ENCODE peak calls at places on chromosomes 4 and X, in six cellular contexts. One of them, this sample, is unnamed.

GRCh38 chr4:160505724-160506123 is 1402.8 kb downstream of the RAPGEF2 start:
- DNase-seq in neural crest cell: no peak
- DNase-seq in upper lobe of left lung: no peak
- DNase-seq in HFFc6: no peak
- DNase-seq in cardiac fibroblast: no peak
- DNase-seq in NCI-H2029 treated with DMSO at 0.1 percent for 48 hours: no peak
- DNase-seq in this sample: no peak

GRCh38 chrX:149937881-149938426 is 337 bp downstream of the EOLA2 start:
- DNase-seq in neural crest cell: no peak
- DNase-seq in upper lobe of left lung: no peak
- DNase-seq in HFFc6: no peak
- DNase-seq in cardiac fibroblast: peak; percentile 7
- DNase-seq in NCI-H2029 treated with DMSO at 0.1 percent for 48 hours: no peak
- DNase-seq in this sample: no peak

GRCh38 chr4:103207673-103208072 is 9.5 kb upstream of the CENPE start:
- DNase-seq in neural crest cell: no peak
- DNase-seq in upper lobe of left lung: no peak
- DNase-seq in HFFc6: no peak
- DNase-seq in cardiac fibroblast: no peak
- DNase-seq in NCI-H2029 treated with DMSO at 0.1 percent for 48 hours: no peak
- DNase-seq in this sample: no peak

GRCh38 chrX:21781525-21781924 is 23.6 kb upstream of the SMPX start:
- DNase-seq in neural crest cell: no peak
- DNase-seq in upper lobe of left lung: no peak
- DNase-seq in HFFc6: no peak
- DNase-seq in cardiac fibroblast: no peak
- DNase-seq in NCI-H2029 treated with DMSO at 0.1 percent for 48 hours: no peak
- DNase-seq in this sample: peak; percentile 24

GRCh38 chrX:129706395-129707072 is 32.2 kb upstream of the XPNPEP2 start:
- DNase-seq in neural crest cell: no peak
- DNase-seq in upper lobe of left lung: no peak
- DNase-seq in HFFc6: no peak
- DNase-seq in cardiac fibroblast: no peak
- DNase-seq in NCI-H2029 treated with DMSO at 0.1 percent for 48 hours: peak; percentile 39
- DNase-seq in this sample: peak; percentile 35

GRCh38 chr4:18860836-18861530 is 839.4 kb upstream of the LCORL start:
- DNase-seq in neural crest cell: no peak
- DNase-seq in upper lobe of left lung: no peak
- DNase-seq in HFFc6: peak; percentile 63
- DNase-seq in cardiac fibroblast: no peak
- DNase-seq in NCI-H2029 treated with DMSO at 0.1 percent for 48 hours: no peak
- DNase-seq in this sample: no peak

GRCh38 chrX:65688403-65688881 is 21.0 kb downstream of the MSN start:
- DNase-seq in neural crest cell: no peak
- DNase-seq in upper lobe of left lung: peak; percentile 40
- DNase-seq in HFFc6: peak; percentile 28
- DNase-seq in cardiac fibroblast: peak; percentile 73
- DNase-seq in NCI-H2029 treated with DMSO at 0.1 percent for 48 hours: no peak
- DNase-seq in this sample: peak; percentile 68

GRCh38 chrX:69024287-69024686 is 141.0 kb downstream of the PJA1 start:
- DNase-seq in neural crest cell: no peak
- DNase-seq in upper lobe of left lung: no peak
- DNase-seq in HFFc6: no peak
- DNase-seq in cardiac fibroblast: no peak
- DNase-seq in NCI-H2029 treated with DMSO at 0.1 percent for 48 hours: no peak
- DNase-seq in this sample: no peak

GRCh38 chr4:83605744-83606172 is 69.8 kb downstream of the GPAT3 start:
- DNase-seq in neural crest cell: no peak
- DNase-seq in upper lobe of left lung: no peak
- DNase-seq in HFFc6: no peak
- DNase-seq in cardiac fibroblast: no peak
- DNase-seq in NCI-H2029 treated with DMSO at 0.1 percent for 48 hours: no peak
- DNase-seq in this sample: no peak

GRCh38 chrX:115561605-115562491 is 874 bp downstream of the PLS3 start:
- DNase-seq in neural crest cell: peak; percentile 49
- DNase-seq in upper lobe of left lung: peak; percentile 49
- DNase-seq in HFFc6: no peak
- DNase-seq in cardiac fibroblast: peak; percentile 51
- DNase-seq in NCI-H2029 treated with DMSO at 0.1 percent for 48 hours: peak; percentile 41
- DNase-seq in this sample: peak; percentile 54

GRCh38 chr4:6331018-6331417 is 61.4 kb downstream of the WFS1 start:
- DNase-seq in neural crest cell: no peak
- DNase-seq in upper lobe of left lung: no peak
- DNase-seq in HFFc6: peak; percentile 17
- DNase-seq in cardiac fibroblast: peak; percentile 47
- DNase-seq in NCI-H2029 treated with DMSO at 0.1 percent for 48 hours: no peak
- DNase-seq in this sample: peak; percentile 47

GRCh38 chrX:23789386-23790146 is 6.6 kb downstream of the SAT1 start:
- DNase-seq in neural crest cell: no peak
- DNase-seq in upper lobe of left lung: peak; percentile 53
- DNase-seq in HFFc6: no peak
- DNase-seq in cardiac fibroblast: no peak
- DNase-seq in NCI-H2029 treated with DMSO at 0.1 percent for 48 hours: no peak
- DNase-seq in this sample: no peak

GRCh38 chr4:97759785-97760184 is 383.5 kb downstream of the STPG2 start:
- DNase-seq in neural crest cell: no peak
- DNase-seq in upper lobe of left lung: no peak
- DNase-seq in HFFc6: no peak
- DNase-seq in cardiac fibroblast: no peak
- DNase-seq in NCI-H2029 treated with DMSO at 0.1 percent for 48 hours: no peak
- DNase-seq in this sample: no peak

GRCh38 chrX:4118666-4119530 is 405.4 kb upstream of the PRKX start:
- DNase-seq in neural crest cell: no peak
- DNase-seq in upper lobe of left lung: no peak
- DNase-seq in HFFc6: no peak
- DNase-seq in cardiac fibroblast: no peak
- DNase-seq in NCI-H2029 treated with DMSO at 0.1 percent for 48 hours: no peak
- DNase-seq in this sample: no peak

GRCh38 chrX:6226646-6227444 is 1.8 kb downstream of the NLGN4X start:
- DNase-seq in neural crest cell: peak; percentile 54
- DNase-seq in upper lobe of left lung: no peak
- DNase-seq in HFFc6: no peak
- DNase-seq in cardiac fibroblast: no peak
- DNase-seq in NCI-H2029 treated with DMSO at 0.1 percent for 48 hours: no peak
- DNase-seq in this sample: no peak

GRCh38 chr4:38802561-38803355 is 1.8 kb downstream of the TLR1 start:
- DNase-seq in neural crest cell: no peak
- DNase-seq in upper lobe of left lung: no peak
- DNase-seq in HFFc6: no peak
- DNase-seq in cardiac fibroblast: no peak
- DNase-seq in NCI-H2029 treated with DMSO at 0.1 percent for 48 hours: no peak
- DNase-seq in this sample: no peak

GRCh38 chrX:103453655-103454054 is 65.6 kb downstream of the RAB40A start:
- DNase-seq in neural crest cell: no peak
- DNase-seq in upper lobe of left lung: no peak
- DNase-seq in HFFc6: peak; percentile 93
- DNase-seq in cardiac fibroblast: peak; percentile 97
- DNase-seq in NCI-H2029 treated with DMSO at 0.1 percent for 48 hours: no peak
- DNase-seq in this sample: peak; percentile 94

GRCh38 chrX:42988700-42989099 is 210.7 kb upstream of the PPP1R2C start:
- DNase-seq in neural crest cell: no peak
- DNase-seq in upper lobe of left lung: no peak
- DNase-seq in HFFc6: no peak
- DNase-seq in cardiac fibroblast: no peak
- DNase-seq in NCI-H2029 treated with DMSO at 0.1 percent for 48 hours: no peak
- DNase-seq in this sample: no peak

GRCh38 chr4:182973421-182974340 is 56.5 kb upstream of the DCTD start:
- DNase-seq in neural crest cell: no peak
- DNase-seq in upper lobe of left lung: no peak
- DNase-seq in HFFc6: no peak
- DNase-seq in cardiac fibroblast: peak; percentile 67
- DNase-seq in NCI-H2029 treated with DMSO at 0.1 percent for 48 hours: no peak
- DNase-seq in this sample: peak; percentile 49

GRCh38 chrX:13761606-13762005 is 27.1 kb downstream of the OFD1 start:
- DNase-seq in neural crest cell: no peak
- DNase-seq in upper lobe of left lung: no peak
- DNase-seq in HFFc6: no peak
- DNase-seq in cardiac fibroblast: peak; percentile 21
- DNase-seq in NCI-H2029 treated with DMSO at 0.1 percent for 48 hours: no peak
- DNase-seq in this sample: peak; percentile 37

GRCh38 chr4:628821-629635 is 3.7 kb downstream of the PDE6B start:
- DNase-seq in neural crest cell: no peak
- DNase-seq in upper lobe of left lung: peak; percentile 13
- DNase-seq in HFFc6: no peak
- DNase-seq in cardiac fibroblast: no peak
- DNase-seq in NCI-H2029 treated with DMSO at 0.1 percent for 48 hours: no peak
- DNase-seq in this sample: no peak

GRCh38 chr4:93788712-93789111 is 39.8 kb upstream of the ATOH1 start:
- DNase-seq in neural crest cell: no peak
- DNase-seq in upper lobe of left lung: no peak
- DNase-seq in HFFc6: peak; percentile 13
- DNase-seq in cardiac fibroblast: peak; percentile 32
- DNase-seq in NCI-H2029 treated with DMSO at 0.1 percent for 48 hours: no peak
- DNase-seq in this sample: peak; percentile 61